ENCODE peak calls at places on chromosomes 6 and 20, in seven cellular contexts. One of them, this sample, is unnamed.

GRCh38 chr6:166911248-166911677 is 45.1 kb downstream of the RNASET2 start:
- DNase-seq in activated CD4-positive, alpha-beta T cell treated with anti-CD3 and anti-CD28 coated beads, Interleukin-2, amount 50 U/mL, for 48 hours: no peak
- DNase-seq in HT-29: no peak
- DNase-seq in NAMALWA: no peak
- DNase-seq in GM13976: peak
- DNase-seq in C1 segment of cervical spinal cord: no peak
- DNase-seq in HS-5: no peak
- DNase-seq in this sample: no peak

GRCh38 chr6:4446982-4447381 is 311.6 kb upstream of the ECI2 start:
- DNase-seq in GM13976: no peak
- DNase-seq in C1 segment of cervical spinal cord: no peak
- DNase-seq in activated CD4-positive, alpha-beta T cell treated with anti-CD3 and anti-CD28 coated beads, Interleukin-2, amount 50 U/mL, for 48 hours: no peak
- DNase-seq in NAMALWA: peak
- DNase-seq in HT-29: no peak
- DNase-seq in HS-5: no peak
- DNase-seq in this sample: no peak

GRCh38 chr20:53865905-53866786 is 204.2 kb downstream of the BCAS1 start:
- DNase-seq in HT-29: peak
- DNase-seq in C1 segment of cervical spinal cord: peak
- DNase-seq in GM13976: no peak
- DNase-seq in NAMALWA: peak
- DNase-seq in HS-5: peak
- DNase-seq in activated CD4-positive, alpha-beta T cell treated with anti-CD3 and anti-CD28 coated beads, Interleukin-2, amount 50 U/mL, for 48 hours: no peak
- DNase-seq in this sample: peak

GRCh38 chr6:129679758-129680157 is 30.2 kb downstream of the ARHGAP18 start:
- DNase-seq in HS-5: no peak
- DNase-seq in HT-29: no peak
- DNase-seq in NAMALWA: no peak
- DNase-seq in C1 segment of cervical spinal cord: no peak
- DNase-seq in activated CD4-positive, alpha-beta T cell treated with anti-CD3 and anti-CD28 coated beads, Interleukin-2, amount 50 U/mL, for 48 hours: no peak
- DNase-seq in GM13976: no peak
- DNase-seq in this sample: no peak

GRCh38 chr6:111817451-111818146 is 55.7 kb downstream of the FYN start:
- DNase-seq in GM13976: no peak
- DNase-seq in C1 segment of cervical spinal cord: peak
- DNase-seq in activated CD4-positive, alpha-beta T cell treated with anti-CD3 and anti-CD28 coated beads, Interleukin-2, amount 50 U/mL, for 48 hours: no peak
- DNase-seq in NAMALWA: no peak
- DNase-seq in HT-29: no peak
- DNase-seq in HS-5: no peak
- DNase-seq in this sample: no peak

GRCh38 chr6:43246301-43247114 is 3.2 kb downstream of the TTBK1 start:
- DNase-seq in HS-5: no peak
- DNase-seq in HT-29: peak
- DNase-seq in NAMALWA: peak
- DNase-seq in activated CD4-positive, alpha-beta T cell treated with anti-CD3 and anti-CD28 coated beads, Interleukin-2, amount 50 U/mL, for 48 hours: peak
- DNase-seq in C1 segment of cervical spinal cord: peak
- DNase-seq in GM13976: peak
- DNase-seq in this sample: peak

GRCh38 chr6:43963877-43964658 is 163.2 kb downstream of the MRPL14 start:
- DNase-seq in HS-5: no peak
- DNase-seq in HT-29: no peak
- DNase-seq in GM13976: no peak
- DNase-seq in C1 segment of cervical spinal cord: no peak
- DNase-seq in NAMALWA: no peak
- DNase-seq in activated CD4-positive, alpha-beta T cell treated with anti-CD3 and anti-CD28 coated beads, Interleukin-2, amount 50 U/mL, for 48 hours: no peak
- DNase-seq in this sample: no peak

GRCh38 chr20:36384022-36384619 is 78.0 kb downstream of the DLGAP4 start:
- DNase-seq in C1 segment of cervical spinal cord: no peak
- DNase-seq in NAMALWA: peak
- DNase-seq in activated CD4-positive, alpha-beta T cell treated with anti-CD3 and anti-CD28 coated beads, Interleukin-2, amount 50 U/mL, for 48 hours: peak
- DNase-seq in HT-29: peak
- DNase-seq in GM13976: peak
- DNase-seq in HS-5: no peak
- DNase-seq in this sample: peak

GRCh38 chr20:49618289-49618688 is 50.4 kb upstream of the PTGIS start:
- DNase-seq in activated CD4-positive, alpha-beta T cell treated with anti-CD3 and anti-CD28 coated beads, Interleukin-2, amount 50 U/mL, for 48 hours: no peak
- DNase-seq in GM13976: no peak
- DNase-seq in HS-5: no peak
- DNase-seq in NAMALWA: no peak
- DNase-seq in HT-29: no peak
- DNase-seq in C1 segment of cervical spinal cord: no peak
- DNase-seq in this sample: no peak

GRCh38 chr6:40336296-40336695 is 250.9 kb downstream of the LRFN2 start:
- DNase-seq in GM13976: no peak
- DNase-seq in C1 segment of cervical spinal cord: no peak
- DNase-seq in activated CD4-positive, alpha-beta T cell treated with anti-CD3 and anti-CD28 coated beads, Interleukin-2, amount 50 U/mL, for 48 hours: no peak
- DNase-seq in HS-5: no peak
- DNase-seq in NAMALWA: no peak
- DNase-seq in HT-29: no peak
- DNase-seq in this sample: no peak

GRCh38 chr6:42974919-42975505 is 4.0 kb downstream of the PEX6 start:
- DNase-seq in NAMALWA: no peak
- DNase-seq in HS-5: no peak
- DNase-seq in GM13976: no peak
- DNase-seq in HT-29: no peak
- DNase-seq in activated CD4-positive, alpha-beta T cell treated with anti-CD3 and anti-CD28 coated beads, Interleukin-2, amount 50 U/mL, for 48 hours: no peak
- DNase-seq in C1 segment of cervical spinal cord: no peak
- DNase-seq in this sample: no peak

GRCh38 chr6:136525586-136526195 is 24.5 kb downstream of the MAP7 start:
- DNase-seq in activated CD4-positive, alpha-beta T cell treated with anti-CD3 and anti-CD28 coated beads, Interleukin-2, amount 50 U/mL, for 48 hours: no peak
- DNase-seq in HS-5: no peak
- DNase-seq in C1 segment of cervical spinal cord: no peak
- DNase-seq in NAMALWA: no peak
- DNase-seq in GM13976: no peak
- DNase-seq in HT-29: peak
- DNase-seq in this sample: no peak

GRCh38 chr6:129565331-129565730 is 144.6 kb downstream of the ARHGAP18 start:
- DNase-seq in HS-5: no peak
- DNase-seq in GM13976: no peak
- DNase-seq in activated CD4-positive, alpha-beta T cell treated with anti-CD3 and anti-CD28 coated beads, Interleukin-2, amount 50 U/mL, for 48 hours: no peak
- DNase-seq in HT-29: no peak
- DNase-seq in NAMALWA: no peak
- DNase-seq in C1 segment of cervical spinal cord: no peak
- DNase-seq in this sample: no peak

GRCh38 chr6:92779758-92780157 is 639.6 kb downstream of the EPHA7 start:
- DNase-seq in GM13976: no peak
- DNase-seq in activated CD4-positive, alpha-beta T cell treated with anti-CD3 and anti-CD28 coated beads, Interleukin-2, amount 50 U/mL, for 48 hours: no peak
- DNase-seq in HS-5: peak
- DNase-seq in HT-29: peak
- DNase-seq in C1 segment of cervical spinal cord: no peak
- DNase-seq in NAMALWA: no peak
- DNase-seq in this sample: no peak

GRCh38 chr6:107600936-107601335 is 111.0 kb downstream of the SOBP start:
- DNase-seq in GM13976: no peak
- DNase-seq in NAMALWA: no peak
- DNase-seq in activated CD4-positive, alpha-beta T cell treated with anti-CD3 and anti-CD28 coated beads, Interleukin-2, amount 50 U/mL, for 48 hours: no peak
- DNase-seq in C1 segment of cervical spinal cord: no peak
- DNase-seq in HT-29: peak
- DNase-seq in HS-5: peak
- DNase-seq in this sample: peak

GRCh38 chr6:113402541-113402940 is 454.6 kb upstream of the MARCKS start:
- DNase-seq in NAMALWA: no peak
- DNase-seq in GM13976: no peak
- DNase-seq in HS-5: no peak
- DNase-seq in HT-29: no peak
- DNase-seq in C1 segment of cervical spinal cord: no peak
- DNase-seq in activated CD4-positive, alpha-beta T cell treated with anti-CD3 and anti-CD28 coated beads, Interleukin-2, amount 50 U/mL, for 48 hours: no peak
- DNase-seq in this sample: no peak

GRCh38 chr20:41476446-41476845 is 109.8 kb upstream of the EMILIN3 start:
- DNase-seq in HT-29: no peak
- DNase-seq in activated CD4-positive, alpha-beta T cell treated with anti-CD3 and anti-CD28 coated beads, Interleukin-2, amount 50 U/mL, for 48 hours: no peak
- DNase-seq in NAMALWA: no peak
- DNase-seq in C1 segment of cervical spinal cord: no peak
- DNase-seq in HS-5: no peak
- DNase-seq in GM13976: no peak
- DNase-seq in this sample: no peak

GRCh38 chr6:35084041-35084491 is 57.1 kb downstream of the TCP11 start:
- DNase-seq in NAMALWA: no peak
- DNase-seq in HT-29: no peak
- DNase-seq in C1 segment of cervical spinal cord: no peak
- DNase-seq in HS-5: no peak
- DNase-seq in activated CD4-positive, alpha-beta T cell treated with anti-CD3 and anti-CD28 coated beads, Interleukin-2, amount 50 U/mL, for 48 hours: no peak
- DNase-seq in GM13976: peak
- DNase-seq in this sample: no peak

GRCh38 chr20:38075161-38075998 is 41.8 kb downstream of the RPRD1B start:
- DNase-seq in activated CD4-positive, alpha-beta T cell treated with anti-CD3 and anti-CD28 coated beads, Interleukin-2, amount 50 U/mL, for 48 hours: no peak
- DNase-seq in C1 segment of cervical spinal cord: no peak
- DNase-seq in NAMALWA: no peak
- DNase-seq in HS-5: no peak
- DNase-seq in HT-29: no peak
- DNase-seq in GM13976: no peak
- DNase-seq in this sample: no peak

GRCh38 chr6:96823743-96824142 is 13.5 kb downstream of the GPR63 start:
- DNase-seq in HT-29: no peak
- DNase-seq in GM13976: no peak
- DNase-seq in C1 segment of cervical spinal cord: no peak
- DNase-seq in activated CD4-positive, alpha-beta T cell treated with anti-CD3 and anti-CD28 coated beads, Interleukin-2, amount 50 U/mL, for 48 hours: no peak
- DNase-seq in HS-5: no peak
- DNase-seq in NAMALWA: no peak
- DNase-seq in this sample: no peak

GRCh38 chr6:22108199-22108598 is 188.6 kb downstream of the PRL start:
- DNase-seq in C1 segment of cervical spinal cord: no peak
- DNase-seq in GM13976: no peak
- DNase-seq in NAMALWA: no peak
- DNase-seq in HT-29: no peak
- DNase-seq in activated CD4-positive, alpha-beta T cell treated with anti-CD3 and anti-CD28 coated beads, Interleukin-2, amount 50 U/mL, for 48 hours: no peak
- DNase-seq in HS-5: no peak
- DNase-seq in this sample: no peak

GRCh38 chr6:141561154-141561553 is 571.6 kb upstream of the GJE1 start:
- DNase-seq in C1 segment of cervical spinal cord: no peak
- DNase-seq in GM13976: no peak
- DNase-seq in HS-5: no peak
- DNase-seq in NAMALWA: no peak
- DNase-seq in activated CD4-positive, alpha-beta T cell treated with anti-CD3 and anti-CD28 coated beads, Interleukin-2, amount 50 U/mL, for 48 hours: no peak
- DNase-seq in HT-29: peak
- DNase-seq in this sample: no peak

GRCh38 chr20:38579921-38580320 is 1.1 kb upstream of the ADIG start:
- DNase-seq in activated CD4-positive, alpha-beta T cell treated with anti-CD3 and anti-CD28 coated beads, Interleukin-2, amount 50 U/mL, for 48 hours: no peak
- DNase-seq in HT-29: no peak
- DNase-seq in GM13976: no peak
- DNase-seq in C1 segment of cervical spinal cord: no peak
- DNase-seq in HS-5: no peak
- DNase-seq in NAMALWA: no peak
- DNase-seq in this sample: no peak

GRCh38 chr20:23293689-23294088 is 56.9 kb upstream of the NXT1 start:
- DNase-seq in GM13976: no peak
- DNase-seq in HS-5: no peak
- DNase-seq in NAMALWA: no peak
- DNase-seq in activated CD4-positive, alpha-beta T cell treated with anti-CD3 and anti-CD28 coated beads, Interleukin-2, amount 50 U/mL, for 48 hours: no peak
- DNase-seq in C1 segment of cervical spinal cord: no peak
- DNase-seq in HT-29: no peak
- DNase-seq in this sample: no peak

GRCh38 chr6:143061597-143062385 is 1.1 kb downstream of the AIG1 start:
- DNase-seq in C1 segment of cervical spinal cord: no peak
- DNase-seq in GM13976: no peak
- DNase-seq in HT-29: no peak
- DNase-seq in HS-5: no peak
- DNase-seq in NAMALWA: no peak
- DNase-seq in activated CD4-positive, alpha-beta T cell treated with anti-CD3 and anti-CD28 coated beads, Interleukin-2, amount 50 U/mL, for 48 hours: no peak
- DNase-seq in this sample: no peak

GRCh38 chr6:151475653-151476523 is 17.9 kb upstream of the CCDC170 start:
- DNase-seq in activated CD4-positive, alpha-beta T cell treated with anti-CD3 and anti-CD28 coated beads, Interleukin-2, amount 50 U/mL, for 48 hours: peak
- DNase-seq in C1 segment of cervical spinal cord: no peak
- DNase-seq in HT-29: peak
- DNase-seq in HS-5: no peak
- DNase-seq in NAMALWA: peak
- DNase-seq in GM13976: peak
- DNase-seq in this sample: peak

GRCh38 chr6:30730611-30731435 is 10.7 kb downstream of the TUBB start:
- DNase-seq in HS-5: no peak
- DNase-seq in HT-29: peak
- DNase-seq in activated CD4-positive, alpha-beta T cell treated with anti-CD3 and anti-CD28 coated beads, Interleukin-2, amount 50 U/mL, for 48 hours: peak
- DNase-seq in GM13976: peak
- DNase-seq in NAMALWA: peak
- DNase-seq in C1 segment of cervical spinal cord: no peak
- DNase-seq in this sample: peak

GRCh38 chr6:26264547-26264946 is 100.5 kb upstream of the BTN3A2 start:
- DNase-seq in HT-29: no peak
- DNase-seq in activated CD4-positive, alpha-beta T cell treated with anti-CD3 and anti-CD28 coated beads, Interleukin-2, amount 50 U/mL, for 48 hours: no peak
- DNase-seq in C1 segment of cervical spinal cord: no peak
- DNase-seq in NAMALWA: no peak
- DNase-seq in HS-5: no peak
- DNase-seq in GM13976: no peak
- DNase-seq in this sample: no peak

GRCh38 chr6:144265390-144265789 is 19.7 kb upstream of the UTRN start:
- DNase-seq in activated CD4-positive, alpha-beta T cell treated with anti-CD3 and anti-CD28 coated beads, Interleukin-2, amount 50 U/mL, for 48 hours: no peak
- DNase-seq in C1 segment of cervical spinal cord: no peak
- DNase-seq in HT-29: no peak
- DNase-seq in HS-5: peak
- DNase-seq in NAMALWA: peak
- DNase-seq in GM13976: peak
- DNase-seq in this sample: peak

GRCh38 chr20:44102582-44102981 is 84.4 kb downstream of the JPH2 start:
- DNase-seq in GM13976: no peak
- DNase-seq in C1 segment of cervical spinal cord: no peak
- DNase-seq in HT-29: no peak
- DNase-seq in NAMALWA: no peak
- DNase-seq in activated CD4-positive, alpha-beta T cell treated with anti-CD3 and anti-CD28 coated beads, Interleukin-2, amount 50 U/mL, for 48 hours: no peak
- DNase-seq in HS-5: no peak
- DNase-seq in this sample: no peak

GRCh38 chr6:17923401-17923863 is 64.0 kb downstream of the KIF13A start:
- DNase-seq in GM13976: no peak
- DNase-seq in HS-5: no peak
- DNase-seq in NAMALWA: no peak
- DNase-seq in C1 segment of cervical spinal cord: no peak
- DNase-seq in HT-29: no peak
- DNase-seq in activated CD4-positive, alpha-beta T cell treated with anti-CD3 and anti-CD28 coated beads, Interleukin-2, amount 50 U/mL, for 48 hours: no peak
- DNase-seq in this sample: no peak

GRCh38 chr6:7685276-7685675 is 40.6 kb upstream of the BMP6 start:
- DNase-seq in HT-29: no peak
- DNase-seq in GM13976: no peak
- DNase-seq in NAMALWA: no peak
- DNase-seq in HS-5: no peak
- DNase-seq in C1 segment of cervical spinal cord: no peak
- DNase-seq in activated CD4-positive, alpha-beta T cell treated with anti-CD3 and anti-CD28 coated beads, Interleukin-2, amount 50 U/mL, for 48 hours: no peak
- DNase-seq in this sample: no peak

GRCh38 chr6:132390451-132390850 is 10.8 kb downstream of the MOXD1 start:
- DNase-seq in HT-29: no peak
- DNase-seq in C1 segment of cervical spinal cord: no peak
- DNase-seq in HS-5: no peak
- DNase-seq in GM13976: no peak
- DNase-seq in NAMALWA: no peak
- DNase-seq in activated CD4-positive, alpha-beta T cell treated with anti-CD3 and anti-CD28 coated beads, Interleukin-2, amount 50 U/mL, for 48 hours: no peak
- DNase-seq in this sample: no peak

GRCh38 chr6:28683945-28684538 is 158.4 kb downstream of the GPX5 start:
- DNase-seq in activated CD4-positive, alpha-beta T cell treated with anti-CD3 and anti-CD28 coated beads, Interleukin-2, amount 50 U/mL, for 48 hours: no peak
- DNase-seq in NAMALWA: peak
- DNase-seq in HS-5: peak
- DNase-seq in GM13976: no peak
- DNase-seq in C1 segment of cervical spinal cord: no peak
- DNase-seq in HT-29: peak
- DNase-seq in this sample: peak

GRCh38 chr6:160505970-160506369 is 157.8 kb downstream of the SLC22A3 start:
- DNase-seq in HS-5: no peak
- DNase-seq in GM13976: no peak
- DNase-seq in HT-29: no peak
- DNase-seq in activated CD4-positive, alpha-beta T cell treated with anti-CD3 and anti-CD28 coated beads, Interleukin-2, amount 50 U/mL, for 48 hours: no peak
- DNase-seq in NAMALWA: no peak
- DNase-seq in C1 segment of cervical spinal cord: no peak
- DNase-seq in this sample: no peak

GRCh38 chr6:97240222-97240621 is 42.8 kb downstream of the MMS22L start:
- DNase-seq in activated CD4-positive, alpha-beta T cell treated with anti-CD3 and anti-CD28 coated beads, Interleukin-2, amount 50 U/mL, for 48 hours: no peak
- DNase-seq in HS-5: peak
- DNase-seq in C1 segment of cervical spinal cord: no peak
- DNase-seq in HT-29: no peak
- DNase-seq in GM13976: no peak
- DNase-seq in NAMALWA: no peak
- DNase-seq in this sample: no peak

GRCh38 chr20:48002517-48002970 is 217.3 kb upstream of the SULF2 start:
- DNase-seq in HS-5: no peak
- DNase-seq in C1 segment of cervical spinal cord: no peak
- DNase-seq in NAMALWA: peak
- DNase-seq in GM13976: peak
- DNase-seq in HT-29: no peak
- DNase-seq in activated CD4-positive, alpha-beta T cell treated with anti-CD3 and anti-CD28 coated beads, Interleukin-2, amount 50 U/mL, for 48 hours: no peak
- DNase-seq in this sample: no peak

This sample was measured in WTC11.